ENCODE peak calls at places on chromosomes 13 and 19, in nine cellular contexts. W is small intestine, Z is heart right ventricle, P is lower lobe of right lung, J is choroid plexus epithelial cell, G is HAP-1, V is endodermal cell, I is neural progenitor cell, C is Peyer's patch. T is an unnamed sample.

GRCh38 chr13:79525458-79525857 is 44.5 kb downstream of the NDFIP2 start:
- DNase-seq in W (no peak), Z (no peak), P (no peak), J (no peak), G (no peak), V (no peak), I (no peak), C (no peak), T (no peak)

GRCh38 chr19:17938092-17938845 is 5.5 kb downstream of the CCDC124 start:
- DNase-seq in W (peak), Z (peak), P (peak), J (peak), G (peak), V (peak), I (peak), C (peak), T (peak)

GRCh38 chr13:114258589-114258988 is 22.8 kb upstream of the UPF3A start:
- DNase-seq in W (no peak), Z (no peak), P (no peak), J (no peak), G (no peak), V (no peak), I (no peak), C (no peak), T (no peak)

GRCh38 chr13:29279859-29280258 is 315.6 kb downstream of the SLC7A1 start:
- DNase-seq in W (no peak), Z (no peak), P (no peak), J (no peak), G (no peak), V (no peak), I (no peak), C (no peak), T (no peak)

GRCh38 chr13:91165758-91166157 is 181.7 kb upstream of the MIR17HG start:
- DNase-seq in W (no peak), Z (no peak), P (no peak), J (no peak), G (no peak), V (no peak), I (no peak), C (no peak), T (no peak)

GRCh38 chr13:58343081-58343480 is 711.5 kb downstream of the PCDH17 start:
- DNase-seq in W (no peak), Z (no peak), P (no peak), J (peak), G (no peak), V (no peak), I (no peak), C (no peak), T (no peak)

GRCh38 chr19:21698215-21698614 is 69.2 kb downstream of the ZNF100 start:
- DNase-seq in W (peak), Z (no peak), P (no peak), J (peak), G (no peak), V (no peak), I (peak), C (no peak), T (peak)

GRCh38 chr19:10998045-10998533 is 37.3 kb downstream of the SMARCA4 start:
- DNase-seq in W (peak), Z (no peak), P (no peak), J (peak), G (no peak), V (no peak), I (no peak), C (no peak), T (no peak)

DNA sequence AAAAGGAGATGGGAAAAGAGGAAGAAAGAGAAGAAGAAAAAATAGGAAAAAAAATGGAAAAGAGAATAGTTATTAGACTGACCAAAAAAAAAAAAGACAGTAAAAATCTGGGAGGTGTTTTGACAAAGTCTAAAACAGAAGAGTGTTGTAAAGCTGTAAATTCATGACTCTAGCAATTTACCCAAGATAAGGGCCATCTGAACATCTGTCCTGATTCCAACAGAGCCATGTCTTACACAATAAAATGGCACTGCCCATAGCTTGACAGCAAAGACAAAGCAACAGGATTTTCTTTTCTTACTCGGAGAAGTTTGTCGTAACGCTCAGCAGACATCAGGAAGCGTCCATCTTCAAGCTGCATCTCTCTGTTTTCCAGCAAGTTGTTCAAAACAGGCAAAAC is 69.8 kb downstream of the VWA8 start:
- DNase-seq in W (peak), Z (no peak), P (no peak), J (no peak), G (no peak), V (no peak), I (no peak), C (no peak), T (no peak)
- H3K4me3 ChIP-seq in W (no peak), Z (no peak), P (no peak), J (no peak), G (no peak), V (no peak), I (no peak), C (no peak), T (no peak)

GRCh38 chr19:32567486-32567885 is 13.5 kb upstream of the PDCD5 start:
- DNase-seq in W (no peak), Z (no peak), P (no peak), J (no peak), G (no peak), V (no peak), I (no peak), C (no peak), T (no peak)

GRCh38 chr19:32566246-32566830 is 14.7 kb upstream of the PDCD5 start:
- DNase-seq in W (no peak), Z (no peak), P (no peak), J (peak), G (no peak), V (no peak), I (no peak), C (no peak), T (peak)

GRCh38 chr19:32570081-32570785 is 10.8 kb upstream of the PDCD5 start:
- DNase-seq in W (peak), Z (peak), P (no peak), J (peak), G (peak), V (peak), I (peak), C (peak), T (peak)
- H3K4me3 ChIP-seq in W (no peak), Z (no peak), P (no peak), J (no peak), G (no peak), V (no peak), I (no peak), C (no peak), T (no peak)

DNA sequence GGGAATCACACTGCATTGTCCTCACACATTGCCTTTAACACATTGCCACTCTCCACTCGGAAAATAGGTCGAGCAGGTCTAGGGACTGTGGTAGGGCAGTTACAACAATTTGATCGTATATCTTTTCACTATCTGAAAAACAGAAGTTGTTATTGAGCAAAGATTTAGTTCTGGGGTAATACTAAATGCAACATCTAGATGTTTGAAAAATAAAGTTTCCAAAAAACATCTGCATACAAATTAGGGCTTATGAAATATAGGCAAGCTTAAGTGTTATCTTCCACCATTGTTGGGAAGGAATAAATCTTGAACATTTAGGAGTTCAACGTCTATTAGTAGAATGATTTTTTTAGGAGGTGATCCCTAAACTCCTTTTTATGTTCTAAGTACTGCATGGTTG is 768 bp upstream of the HS6ST3 start:
- DNase-seq in W (no peak), Z (no peak), P (no peak), J (no peak), G (no peak), V (no peak), I (no peak), C (no peak), T (no peak)
- H3K4me3 ChIP-seq in W (no peak), Z (no peak), P (no peak), J (no peak), G (no peak), V (peak), I (no peak), C (no peak), T (no peak)

GRCh38 chr13:19345158-19345557 is 163.5 kb upstream of the TUBA3C start:
- DNase-seq in W (no peak), Z (no peak), P (no peak), J (no peak), G (no peak), V (no peak), I (no peak), C (no peak), T (no peak)

GRCh38 chr13:19345916-19346422 is 164.3 kb upstream of the TUBA3C start:
- DNase-seq in W (no peak), Z (no peak), P (no peak), J (no peak), G (no peak), V (no peak), I (no peak), C (no peak), T (no peak)
- H3K4me3 ChIP-seq in W (no peak), Z (no peak), P (no peak), J (no peak), G (no peak), V (no peak), I (no peak), C (no peak), T (no peak)

GRCh38 chr13:50361282-50361681 is 346.0 kb downstream of the KCNRG start:
- DNase-seq in W (no peak), Z (no peak), P (no peak), J (no peak), G (no peak), V (no peak), I (no peak), C (no peak), T (no peak)

GRCh38 chr13:50366488-50367174 is 351.4 kb downstream of the KCNRG start:
- DNase-seq in W (peak), Z (no peak), P (no peak), J (no peak), G (no peak), V (no peak), I (no peak), C (no peak), T (no peak)

GRCh38 chr13:50369646-50370045 is 354.4 kb downstream of the KCNRG start:
- DNase-seq in W (no peak), Z (no peak), P (no peak), J (no peak), G (no peak), V (no peak), I (no peak), C (no peak), T (no peak)

GRCh38 chr13:50365300-50365682 is 350.0 kb downstream of the KCNRG start:
- DNase-seq in W (peak), Z (no peak), P (no peak), J (no peak), G (no peak), V (no peak), I (no peak), C (no peak), T (no peak)

DNA sequence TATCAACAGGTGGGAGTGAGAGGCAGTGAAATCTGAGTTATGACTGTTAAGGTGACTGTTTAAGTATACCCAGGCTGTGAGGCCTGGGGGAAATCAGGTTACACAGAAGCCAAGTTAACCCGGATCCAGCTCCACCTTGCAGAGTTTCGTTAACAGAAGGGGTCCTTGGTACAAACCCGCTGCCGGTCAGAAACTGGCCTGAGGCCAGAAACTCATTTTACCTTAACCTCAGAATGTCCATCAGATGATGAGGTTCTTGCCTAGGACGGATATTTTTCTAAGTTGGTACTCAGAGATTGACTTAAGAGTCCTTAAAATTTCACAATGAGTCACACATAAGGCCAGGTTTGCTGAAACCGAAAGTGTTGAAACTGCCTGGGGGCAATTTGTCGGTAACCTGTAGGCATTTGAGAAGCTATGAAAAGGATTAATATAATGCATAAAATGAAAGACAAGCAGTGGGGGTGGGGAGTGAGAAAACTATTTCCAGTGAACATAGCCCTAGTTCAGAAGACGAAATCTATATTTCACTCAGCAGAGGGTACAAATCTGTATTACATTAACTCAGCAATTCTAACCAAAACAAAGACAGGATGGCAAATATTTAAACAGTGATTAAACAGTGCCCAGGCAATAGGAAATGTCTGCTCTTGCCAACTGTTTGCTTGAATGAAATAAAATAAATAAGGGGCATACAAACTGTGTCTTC is 350.6 kb downstream of the KCNRG start:
- DNase-seq in W (peak), Z (no peak), P (peak), J (peak), G (peak), V (no peak), I (no peak), C (peak), T (no peak)
- H3K4me3 ChIP-seq in W (no peak), Z (no peak), P (peak), J (no peak), G (no peak), V (no peak), I (no peak), C (no peak), T (no peak)

T was measured in fibroblast of the aortic adventitia.